ENCODE peak calls at places on chromosomes 1 and 21, in ten cellular contexts. V is H1, O is HCT116, E is IMR-90, F is HepG2, L is stomach, P is breast epithelium, M is right lobe of liver, G is heart left ventricle, I is ovary. Y is an unnamed sample.

GRCh38 chr1:70220517-70221240 is 501 bp upstream of the SRSF11 start:
- DNase-seq in V (no peak), I (no peak), G (no peak), M (no peak), P (no peak), L (no peak), F (no peak), O (no peak), E (no peak), Y (no peak)

GRCh38 chr1:201889092-201889968 is 632 bp downstream of the SHISA4 start:
- DNase-seq in L (no peak), F (no peak), V (no peak), I (no peak), P (no peak), G (no peak), E (no peak), M (no peak), O (no peak), Y (no peak)

GRCh38 chr1:12071892-12072291 is 8.8 kb downstream of the TNFRSF8 start:
- DNase-seq in L (no peak), I (no peak), P (no peak), E (no peak), V (no peak), O (no peak), M (no peak), F (no peak), G (no peak), Y (no peak)

GRCh38 chr1:171081220-171081993 is 9.3 kb upstream of the FMO3 start:
- DNase-seq in I (no peak), V (no peak), F (no peak), L (no peak), O (peak), E (peak), G (no peak), M (no peak), P (no peak), Y (no peak)

GRCh38 chr1:20625176-20626097 is 7.8 kb upstream of the PINK1 start:
- DNase-seq in O (no peak), G (no peak), M (no peak), L (no peak), F (no peak), E (no peak), P (no peak), V (peak), I (no peak), Y (no peak)

GRCh38 chr1:169106095-169106920 is at the start of gene ATP1B1:
- DNase-seq in L (peak), F (peak), G (peak), I (peak), V (peak), P (peak), E (peak), O (peak), M (peak), Y (peak)

GRCh38 chr1:83499998-83500397 is 498.9 kb downstream of the TTLL7 start:
- DNase-seq in E (no peak), V (no peak), F (no peak), G (no peak), M (no peak), I (no peak), O (no peak), P (no peak), L (no peak), Y (no peak)

GRCh38 chr1:29849038-29849750 is 612.9 kb downstream of the PTPRU start:
- DNase-seq in E (peak), F (peak), P (no peak), I (no peak), V (peak), G (no peak), M (no peak), L (peak), O (no peak), Y (peak)

GRCh38 chr1:196214866-196215265 is 393.4 kb downstream of the KCNT2 start:
- DNase-seq in E (no peak), P (no peak), O (no peak), I (no peak), M (no peak), G (no peak), V (no peak), L (no peak), F (no peak), Y (no peak)

GRCh38 chr1:46169811-46170454 is 5.0 kb upstream of the TSPAN1 start:
- DNase-seq in V (no peak), E (no peak), G (no peak), L (no peak), I (no peak), P (no peak), O (no peak), F (no peak), M (no peak), Y (no peak)

GRCh38 chr1:218345673-218346390 is 696 bp downstream of the TGFB2 start:
- DNase-seq in P (peak), I (peak), V (peak), E (peak), L (peak), F (peak), G (peak), O (no peak), M (peak), Y (no peak)

GRCh38 chr1:111515291-111516007 is 12.0 kb upstream of the ADORA3 start:
- DNase-seq in O (no peak), F (no peak), E (peak), V (no peak), I (peak), P (no peak), G (peak), M (peak), L (peak), Y (peak)

GRCh38 chr1:198754670-198755069 is 115.8 kb downstream of the PTPRC start:
- DNase-seq in I (no peak), E (no peak), V (no peak), M (no peak), F (no peak), G (no peak), P (no peak), L (no peak), O (no peak), Y (no peak)

GRCh38 chr1:89953072-89953626 is 41.8 kb upstream of the ZNF326 start:
- DNase-seq in E (peak), I (no peak), V (peak), M (no peak), P (no peak), L (peak), G (no peak), O (peak), F (peak), Y (no peak)

GRCh38 chr1:89999628-90000027 is 4.7 kb downstream of the ZNF326 start:
- DNase-seq in G (no peak), M (no peak), O (no peak), I (no peak), V (no peak), E (no peak), L (no peak), P (no peak), F (no peak), Y (no peak)

GRCh38 chr1:204464174-204464573 is 30.4 kb downstream of the PIK3C2B start:
- DNase-seq in L (no peak), V (no peak), P (no peak), G (no peak), O (no peak), F (no peak), E (no peak), I (no peak), M (no peak), Y (no peak)

GRCh38 chr1:35707253-35708178 is 11.2 kb downstream of the C1orf216 start:
- DNase-seq in P (no peak), G (no peak), O (no peak), I (no peak), E (no peak), L (peak), V (peak), F (no peak), M (no peak), Y (no peak)

GRCh38 chr1:39926820-39927219 is 25.1 kb upstream of the MYCL start:
- DNase-seq in L (no peak), E (no peak), G (no peak), F (no peak), M (peak), I (no peak), O (no peak), P (no peak), V (no peak), Y (no peak)

GRCh38 chr1:156746716-156747631 is 4.5 kb downstream of the HDGF start:
- DNase-seq in O (peak), G (peak), E (peak), F (peak), M (peak), P (peak), I (peak), V (peak), L (peak), Y (peak)

GRCh38 chr1:109482796-109483638 is 688 bp upstream of the ATXN7L2 start:
- DNase-seq in V (peak), P (no peak), O (no peak), E (peak), L (no peak), I (peak), M (no peak), G (no peak), F (no peak), Y (no peak)

GRCh38 chr1:66532798-66533783 is 862 bp upstream of the SGIP1 start:
- DNase-seq in O (no peak), E (peak), M (peak), V (peak), G (peak), I (no peak), F (no peak), L (no peak), P (no peak), Y (no peak)

GRCh38 chr1:161954050-161954449 is 69.6 kb downstream of the OLFML2B start:
- DNase-seq in P (no peak), G (no peak), E (no peak), F (no peak), O (no peak), I (no peak), M (no peak), L (no peak), V (no peak), Y (no peak)

GRCh38 chr1:67372136-67372535 is 58.1 kb downstream of the SERBP1 start:
- DNase-seq in L (no peak), P (no peak), F (no peak), E (peak), V (no peak), M (no peak), I (no peak), G (no peak), O (no peak), Y (no peak)

GRCh38 chr1:201254625-201255469 is 28.5 kb upstream of the PKP1 start:
- DNase-seq in L (peak), V (peak), G (peak), P (peak), M (no peak), O (peak), E (no peak), F (peak), I (peak), Y (peak)

GRCh38 chr1:204741440-204741839 is 55.9 kb upstream of the LRRN2 start:
- DNase-seq in F (no peak), L (no peak), G (no peak), I (no peak), M (no peak), E (no peak), O (no peak), V (no peak), P (no peak), Y (no peak)

GRCh38 chr1:204834329-204834728 is 36.3 kb upstream of the NFASC start:
- DNase-seq in L (no peak), E (no peak), I (no peak), O (no peak), V (no peak), P (no peak), F (no peak), G (no peak), M (no peak), Y (no peak)

GRCh38 chr1:43981135-43981491 is 2.1 kb downstream of the B4GALT2 start:
- DNase-seq in O (no peak), I (no peak), P (no peak), G (no peak), F (no peak), E (no peak), L (peak), V (no peak), M (no peak), Y (no peak)

GRCh38 chr1:3031401-3032221 is 10.3 kb downstream of the ACTRT2 start:
- DNase-seq in I (no peak), L (no peak), P (peak), M (no peak), F (no peak), V (no peak), E (no peak), O (no peak), G (no peak), Y (no peak)

GRCh38 chr1:203331224-203331623 is 19.7 kb downstream of the FMOD start:
- DNase-seq in I (no peak), E (no peak), V (no peak), F (no peak), P (no peak), G (no peak), M (no peak), O (no peak), L (no peak), Y (no peak)

GRCh38 chr1:176142973-176143372 is 64.1 kb downstream of the COP1 start:
- DNase-seq in P (no peak), V (no peak), M (no peak), F (no peak), I (no peak), E (no peak), G (no peak), O (no peak), L (no peak), Y (no peak)

GRCh38 chr1:169595764-169596711 is 9.8 kb upstream of the F5 start:
- DNase-seq in O (no peak), I (no peak), L (no peak), E (peak), V (no peak), M (no peak), G (no peak), F (peak), P (no peak), Y (no peak)

GRCh38 chr1:51949014-51949702 is 41.3 kb downstream of the RAB3B start:
- DNase-seq in L (no peak), F (no peak), E (no peak), V (no peak), I (no peak), P (no peak), O (no peak), M (no peak), G (no peak), Y (no peak)

GRCh38 chr1:60290393-60290792 is 216.8 kb upstream of the C1orf87 start:
- DNase-seq in L (no peak), O (no peak), V (no peak), M (no peak), F (no peak), P (no peak), I (no peak), G (no peak), E (no peak), Y (no peak)

GRCh38 chr21:30337644-30338170 is at the start of gene KRTAP27-1:
- DNase-seq in L (no peak), V (no peak), F (no peak), E (no peak), I (no peak), M (no peak), O (no peak), G (no peak), P (no peak), Y (no peak)

GRCh38 chr21:44734841-44735240 is 23.5 kb upstream of the TSPEAR start:
- DNase-seq in M (peak), L (no peak), G (no peak), P (no peak), O (no peak), I (no peak), V (peak), F (no peak), E (no peak), Y (no peak)

GRCh38 chr1:220880726-220881506 is 1.7 kb downstream of the HLX start:
- DNase-seq in V (peak), P (no peak), G (peak), O (no peak), F (no peak), I (peak), M (peak), L (peak), E (peak), Y (no peak)

GRCh38 chr1:220879090-220879508 is at the start of gene HLX:
- DNase-seq in F (no peak), G (peak), V (peak), O (peak), I (peak), L (peak), P (no peak), M (peak), E (peak), Y (peak)

GRCh38 chr1:220880367-220880680 is 1.1 kb downstream of the HLX start:
- DNase-seq in F (no peak), V (no peak), L (no peak), G (no peak), P (no peak), M (no peak), O (no peak), E (no peak), I (no peak), Y (no peak)

GRCh38 chr1:220878223-220879081 is 791 bp upstream of the HLX start:
- DNase-seq in I (no peak), E (no peak), O (no peak), V (peak), F (no peak), G (peak), M (peak), L (no peak), P (no peak), Y (no peak)

DNA sequence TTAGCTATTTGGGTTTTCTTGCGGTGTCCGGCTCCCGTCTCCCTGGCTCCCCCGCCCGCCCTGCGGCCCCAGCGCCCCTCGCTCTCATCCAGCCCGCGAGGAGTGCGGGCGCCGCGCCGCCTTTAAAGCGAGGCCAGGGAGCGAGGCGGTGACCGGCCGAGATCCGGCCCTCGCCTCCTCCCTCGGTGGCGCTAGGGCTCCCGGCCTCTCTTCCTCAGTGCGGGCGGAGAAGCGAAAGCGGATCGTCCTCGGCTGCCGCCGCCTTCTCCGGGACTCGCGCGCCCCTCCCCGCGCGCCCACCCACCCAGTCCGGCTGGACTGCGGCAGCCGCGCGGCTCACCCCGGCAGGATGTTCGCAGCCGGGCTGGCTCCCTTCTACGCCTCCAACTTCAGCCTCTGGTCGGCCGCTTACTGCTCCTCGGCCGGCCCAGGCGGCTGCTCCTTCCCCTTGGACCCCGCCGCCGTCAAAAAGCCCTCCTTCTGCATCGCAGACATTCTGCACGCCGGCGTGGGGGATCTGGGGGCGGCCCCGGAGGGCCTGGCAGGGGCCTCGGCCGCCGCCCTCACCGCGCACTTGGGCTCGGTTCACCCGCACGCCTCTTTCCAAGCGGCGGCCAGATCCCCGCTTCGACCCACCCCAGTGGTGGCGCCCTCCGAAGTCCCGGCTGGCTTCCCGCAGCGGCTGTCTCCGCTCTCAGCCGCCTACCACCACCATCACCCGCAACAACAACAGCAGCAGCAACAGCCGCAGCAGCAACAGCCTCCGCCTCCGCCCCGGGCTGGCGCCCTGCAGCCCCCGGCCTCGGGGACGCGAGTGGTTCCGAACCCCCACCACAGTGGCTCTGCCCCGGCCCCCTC is 495 bp downstream of the HLX start:
- DNase-seq in G (peak), V (peak), P (no peak), I (peak), M (peak), L (peak), O (no peak), F (no peak), E (peak), Y (peak)
- TF ChIP-seq POLR2A in G (no peak), V (no peak), P (no peak), I (no peak), M (peak), L (no peak), O (no peak), F (no peak), E (no peak), Y (peak)

GRCh38 chr1:222644649-222645005 is 26.7 kb downstream of the MIA3 start:
- DNase-seq in M (no peak), G (no peak), F (no peak), V (no peak), P (no peak), I (no peak), E (no peak), L (no peak), O (no peak), Y (no peak)

GRCh38 chr1:222642468-222642867 is 24.6 kb downstream of the MIA3 start:
- DNase-seq in G (no peak), F (no peak), P (no peak), E (no peak), O (no peak), V (no peak), L (no peak), I (no peak), M (no peak), Y (no peak)

GRCh38 chr1:222643603-222643936 is 25.7 kb downstream of the MIA3 start:
- DNase-seq in F (peak), V (no peak), E (no peak), P (no peak), I (no peak), G (no peak), M (no peak), L (no peak), O (peak), Y (no peak)

GRCh38 chr1:222641269-222641948 is 23.5 kb downstream of the MIA3 start:
- DNase-seq in I (no peak), F (no peak), M (no peak), E (no peak), V (no peak), G (no peak), L (no peak), P (no peak), O (no peak), Y (no peak)

DNA sequence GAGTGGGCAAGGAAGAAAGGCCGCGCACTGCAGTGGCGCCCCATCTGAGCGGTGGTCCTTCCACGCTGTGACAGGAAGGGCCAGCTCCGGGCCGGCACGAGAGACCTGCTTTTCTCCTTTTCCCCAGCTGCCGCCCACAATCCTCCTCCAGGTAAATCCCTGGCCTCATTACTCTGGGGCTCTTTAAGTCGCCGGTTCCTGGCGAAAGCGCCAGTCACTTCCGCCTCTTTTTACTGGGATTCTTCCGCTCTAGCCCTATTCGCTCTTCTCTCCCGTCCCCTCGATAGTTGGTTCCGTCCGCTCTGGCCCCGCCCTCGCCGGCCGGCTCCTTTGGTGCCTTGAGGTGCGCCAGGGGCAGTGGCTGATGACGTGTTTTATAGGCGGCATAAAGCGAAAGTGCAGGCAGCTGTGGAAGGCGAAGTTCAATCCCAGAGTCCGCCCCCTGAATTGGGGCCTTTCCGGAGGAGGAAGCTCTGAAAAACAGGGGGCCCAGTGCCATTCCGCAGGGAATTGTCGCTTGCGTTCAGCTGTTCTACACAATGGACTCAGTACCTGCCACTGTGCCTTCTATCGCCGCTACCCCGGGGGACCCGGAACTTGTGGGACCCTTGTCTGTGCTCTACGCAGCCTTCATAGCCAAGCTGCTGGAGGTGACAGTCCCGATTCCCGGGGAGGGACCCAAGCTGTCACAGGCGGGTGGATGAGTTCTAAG is 26.2 kb downstream of the MIA3 start:
- DNase-seq in M (peak), F (peak), L (peak), E (peak), I (peak), O (peak), G (peak), V (peak), P (peak), Y (peak)
- TF ChIP-seq POLR2A in M (peak), F (peak), L (no peak), E (peak), I (peak), O (no peak), G (peak), V (peak), P (no peak), Y (peak)

GRCh38 chr1:154379301-154379700 is 25.8 kb upstream of the IL6R start:
- DNase-seq in F (no peak), P (no peak), I (no peak), L (no peak), E (no peak), O (no peak), V (no peak), G (no peak), M (no peak), Y (no peak)
- TF ChIP-seq POLR2A in F (no peak), P (no peak), I (no peak), L (no peak), E (no peak), O (no peak), V (no peak), G (no peak), M (no peak), Y (no peak)

GRCh38 chr1:24770891-24771290 is 25.6 kb downstream of the CLIC4 start:
- DNase-seq in V (no peak), L (no peak), P (no peak), E (peak), O (no peak), M (no peak), F (no peak), I (no peak), G (no peak), Y (no peak)

GRCh38 chr1:24768873-24769605 is 23.8 kb downstream of the CLIC4 start:
- DNase-seq in L (no peak), E (no peak), M (no peak), O (no peak), I (no peak), G (no peak), F (no peak), P (no peak), V (peak), Y (no peak)

GRCh38 chr1:24771574-24771973 is 26.3 kb downstream of the CLIC4 start:
- DNase-seq in F (no peak), G (no peak), V (no peak), O (no peak), M (no peak), L (no peak), P (no peak), E (no peak), I (no peak), Y (no peak)

GRCh38 chr1:24767351-24767750 is 22.1 kb downstream of the CLIC4 start:
- DNase-seq in M (peak), V (no peak), L (no peak), G (no peak), F (peak), O (no peak), P (no peak), I (no peak), E (no peak), Y (no peak)

GRCh38 chr1:24769656-24770651 is 24.7 kb downstream of the CLIC4 start:
- DNase-seq in E (peak), G (no peak), L (no peak), V (peak), I (no peak), M (no peak), O (no peak), F (no peak), P (no peak), Y (no peak)
- TF ChIP-seq POLR2A in E (no peak), G (no peak), L (no peak), V (no peak), I (no peak), M (no peak), O (no peak), F (no peak), P (no peak), Y (no peak)

Y was measured in H54.